ENCODE peak calls at places on chromosomes 4 and X, in six cellular contexts. One of them, this sample, is unnamed.

GRCh38 chrX:26253526-26253925 is 37.6 kb downstream of the MAGEB5 start:
- DNase-seq in fibroblast of pulmonary artery: no peak
- DNase-seq in Peyer's patch: no peak
- DNase-seq in A673: no peak
- DNase-seq in choroid plexus epithelial cell: no peak
- DNase-seq in heart right ventricle: no peak
- DNase-seq in this sample: no peak

GRCh38 chrX:8413279-8413678 is 51.4 kb upstream of the VCX3B start:
- DNase-seq in Peyer's patch: no peak
- DNase-seq in A673: no peak
- DNase-seq in heart right ventricle: no peak
- DNase-seq in fibroblast of pulmonary artery: no peak
- DNase-seq in choroid plexus epithelial cell: no peak
- DNase-seq in this sample: no peak

GRCh38 chr4:140368686-140369085 is 4.8 kb upstream of the SCOC start:
- DNase-seq in heart right ventricle: no peak
- DNase-seq in choroid plexus epithelial cell: no peak
- DNase-seq in fibroblast of pulmonary artery: no peak
- DNase-seq in Peyer's patch: no peak
- DNase-seq in A673: no peak
- DNase-seq in this sample: no peak

GRCh38 chr4:152118108-152118507 is 357.3 kb upstream of the GATB start:
- DNase-seq in heart right ventricle: no peak
- DNase-seq in A673: no peak
- DNase-seq in Peyer's patch: no peak
- DNase-seq in choroid plexus epithelial cell: no peak
- DNase-seq in fibroblast of pulmonary artery: no peak
- DNase-seq in this sample: no peak

GRCh38 chr4:119290598-119290997 is 31.3 kb downstream of the FABP2 start:
- DNase-seq in choroid plexus epithelial cell: no peak
- DNase-seq in A673: no peak
- DNase-seq in heart right ventricle: no peak
- DNase-seq in Peyer's patch: no peak
- DNase-seq in fibroblast of pulmonary artery: no peak
- DNase-seq in this sample: no peak

GRCh38 chrX:69128573-69128972 is 36.7 kb downstream of the PJA1 start:
- DNase-seq in heart right ventricle: peak
- DNase-seq in A673: no peak
- DNase-seq in Peyer's patch: no peak
- DNase-seq in fibroblast of pulmonary artery: peak
- DNase-seq in choroid plexus epithelial cell: peak
- DNase-seq in this sample: no peak

GRCh38 chr4:1517592-1518411 is 111.6 kb upstream of the NKX1-1 start:
- DNase-seq in Peyer's patch: no peak
- DNase-seq in choroid plexus epithelial cell: no peak
- DNase-seq in fibroblast of pulmonary artery: no peak
- DNase-seq in heart right ventricle: no peak
- DNase-seq in A673: no peak
- DNase-seq in this sample: no peak

GRCh38 chr4:13626492-13627184 is 887 bp downstream of the BOD1L1 start:
- DNase-seq in fibroblast of pulmonary artery: peak
- DNase-seq in Peyer's patch: no peak
- DNase-seq in heart right ventricle: no peak
- DNase-seq in choroid plexus epithelial cell: peak
- DNase-seq in A673: no peak
- DNase-seq in this sample: no peak

GRCh38 chr4:77202491-77202890 is 45.5 kb downstream of the CCNG2 start:
- DNase-seq in choroid plexus epithelial cell: no peak
- DNase-seq in Peyer's patch: peak
- DNase-seq in heart right ventricle: no peak
- DNase-seq in fibroblast of pulmonary artery: no peak
- DNase-seq in A673: no peak
- DNase-seq in this sample: no peak

GRCh38 chr4:159227984-159228383 is 125.1 kb downstream of the RAPGEF2 start:
- DNase-seq in fibroblast of pulmonary artery: peak
- DNase-seq in A673: peak
- DNase-seq in heart right ventricle: peak
- DNase-seq in Peyer's patch: peak
- DNase-seq in choroid plexus epithelial cell: peak
- DNase-seq in this sample: no peak

GRCh38 chr4:30765022-30765421 is 44.9 kb downstream of the PCDH7 start:
- DNase-seq in Peyer's patch: no peak
- DNase-seq in fibroblast of pulmonary artery: no peak
- DNase-seq in A673: peak
- DNase-seq in choroid plexus epithelial cell: no peak
- DNase-seq in heart right ventricle: no peak
- DNase-seq in this sample: no peak

GRCh38 chr4:46329118-46329976 is 60.6 kb downstream of the GABRA2 start:
- DNase-seq in Peyer's patch: peak
- DNase-seq in choroid plexus epithelial cell: peak
- DNase-seq in heart right ventricle: peak
- DNase-seq in A673: peak
- DNase-seq in fibroblast of pulmonary artery: peak
- DNase-seq in this sample: no peak

GRCh38 chr4:176443117-176443516 is 123.4 kb downstream of the SPCS3 start:
- DNase-seq in fibroblast of pulmonary artery: peak
- DNase-seq in heart right ventricle: no peak
- DNase-seq in Peyer's patch: no peak
- DNase-seq in A673: no peak
- DNase-seq in choroid plexus epithelial cell: peak
- DNase-seq in this sample: no peak

GRCh38 chr4:128287159-128287870 is at the start of gene PGRMC2:
- DNase-seq in Peyer's patch: peak
- DNase-seq in heart right ventricle: peak
- DNase-seq in choroid plexus epithelial cell: peak
- DNase-seq in A673: no peak
- DNase-seq in fibroblast of pulmonary artery: peak
- DNase-seq in this sample: no peak

GRCh38 chr4:38453253-38453881 is 210.6 kb upstream of the KLF3 start:
- DNase-seq in A673: no peak
- DNase-seq in Peyer's patch: no peak
- DNase-seq in fibroblast of pulmonary artery: no peak
- DNase-seq in choroid plexus epithelial cell: no peak
- DNase-seq in heart right ventricle: no peak
- DNase-seq in this sample: no peak

GRCh38 chr4:119729815-119730643 is 101.4 kb upstream of the PDE5A start:
- DNase-seq in choroid plexus epithelial cell: peak
- DNase-seq in Peyer's patch: peak
- DNase-seq in fibroblast of pulmonary artery: peak
- DNase-seq in heart right ventricle: peak
- DNase-seq in A673: no peak
- DNase-seq in this sample: no peak

GRCh38 chrX:20056704-20057103 is 60.0 kb downstream of the MAP7D2 start:
- DNase-seq in choroid plexus epithelial cell: no peak
- DNase-seq in A673: no peak
- DNase-seq in heart right ventricle: no peak
- DNase-seq in Peyer's patch: no peak
- DNase-seq in fibroblast of pulmonary artery: no peak
- DNase-seq in this sample: no peak

GRCh38 chr4:7295917-7296660 is 103.8 kb downstream of the SORCS2 start:
- DNase-seq in heart right ventricle: peak
- DNase-seq in fibroblast of pulmonary artery: peak
- DNase-seq in Peyer's patch: no peak
- DNase-seq in A673: peak
- DNase-seq in choroid plexus epithelial cell: peak
- DNase-seq in this sample: no peak

GRCh38 chr4:7296661-7297335 is 104.5 kb downstream of the SORCS2 start:
- DNase-seq in A673: no peak
- DNase-seq in choroid plexus epithelial cell: no peak
- DNase-seq in Peyer's patch: no peak
- DNase-seq in fibroblast of pulmonary artery: no peak
- DNase-seq in heart right ventricle: no peak
- DNase-seq in this sample: no peak

GRCh38 chr4:7294176-7294756 is 101.9 kb downstream of the SORCS2 start:
- DNase-seq in heart right ventricle: no peak
- DNase-seq in fibroblast of pulmonary artery: no peak
- DNase-seq in Peyer's patch: no peak
- DNase-seq in A673: no peak
- DNase-seq in choroid plexus epithelial cell: no peak
- DNase-seq in this sample: no peak

GRCh38 chr4:7293703-7294102 is 101.4 kb downstream of the SORCS2 start:
- DNase-seq in heart right ventricle: no peak
- DNase-seq in choroid plexus epithelial cell: no peak
- DNase-seq in Peyer's patch: no peak
- DNase-seq in fibroblast of pulmonary artery: no peak
- DNase-seq in A673: no peak
- DNase-seq in this sample: no peak

DNA sequence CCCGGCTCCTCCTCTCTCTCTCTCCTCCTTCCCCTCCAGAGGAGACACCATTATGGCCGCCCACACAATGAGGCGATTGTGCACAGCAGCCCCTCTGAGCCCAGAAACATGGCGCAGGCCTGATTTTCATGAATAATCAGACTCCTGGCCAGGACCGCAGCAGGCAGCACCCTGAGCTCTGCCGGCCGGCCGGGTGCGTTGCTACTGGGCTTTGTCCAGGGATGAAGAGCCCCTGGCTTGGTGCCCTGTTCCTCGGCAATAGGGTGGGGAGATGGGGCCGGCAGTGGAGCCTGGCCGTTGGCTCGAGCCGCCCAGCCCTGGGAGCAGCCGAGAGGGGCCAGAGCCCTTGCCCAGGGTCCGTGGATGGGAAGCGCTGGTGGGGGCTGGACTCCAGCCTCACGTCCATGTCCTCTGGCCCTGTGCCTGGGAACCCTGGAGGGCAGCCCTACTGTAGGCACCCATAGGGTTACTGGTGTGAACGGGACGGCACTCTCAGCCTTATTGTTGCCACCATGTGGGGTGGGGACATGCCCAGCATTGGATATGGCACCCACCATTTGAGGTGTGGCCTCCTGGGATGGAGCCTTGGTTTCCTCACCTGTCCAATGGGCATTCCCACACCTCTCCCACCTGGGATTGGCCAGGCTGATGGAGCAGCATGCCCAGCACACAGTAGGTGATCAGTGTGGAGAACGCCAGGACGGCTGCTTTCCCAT is 103.0 kb downstream of the SORCS2 start:
- DNase-seq in Peyer's patch: peak
- DNase-seq in heart right ventricle: peak
- DNase-seq in fibroblast of pulmonary artery: peak
- DNase-seq in A673: peak
- DNase-seq in choroid plexus epithelial cell: no peak
- DNase-seq in this sample: no peak
- H3K4me3 ChIP-seq in Peyer's patch: peak
- H3K4me3 ChIP-seq in heart right ventricle: no peak
- H3K4me3 ChIP-seq in fibroblast of pulmonary artery: no peak
- H3K4me3 ChIP-seq in A673: no peak
- H3K4me3 ChIP-seq in choroid plexus epithelial cell: no peak
- H3K4me3 ChIP-seq in this sample: no peak

GRCh38 chr4:138979742-138980141 is 35.8 kb upstream of the NOCT start:
- DNase-seq in heart right ventricle: no peak
- DNase-seq in Peyer's patch: no peak
- DNase-seq in fibroblast of pulmonary artery: no peak
- DNase-seq in A673: no peak
- DNase-seq in choroid plexus epithelial cell: no peak
- DNase-seq in this sample: no peak

GRCh38 chr4:138983690-138984089 is 31.9 kb upstream of the NOCT start:
- DNase-seq in A673: no peak
- DNase-seq in Peyer's patch: no peak
- DNase-seq in heart right ventricle: no peak
- DNase-seq in fibroblast of pulmonary artery: no peak
- DNase-seq in choroid plexus epithelial cell: no peak
- DNase-seq in this sample: no peak

GRCh38 chr4:138982754-138983153 is 32.8 kb upstream of the NOCT start:
- DNase-seq in A673: no peak
- DNase-seq in fibroblast of pulmonary artery: no peak
- DNase-seq in heart right ventricle: no peak
- DNase-seq in choroid plexus epithelial cell: no peak
- DNase-seq in Peyer's patch: no peak
- DNase-seq in this sample: no peak

GRCh38 chr4:138984647-138985046 is 30.9 kb upstream of the NOCT start:
- DNase-seq in fibroblast of pulmonary artery: no peak
- DNase-seq in A673: no peak
- DNase-seq in heart right ventricle: no peak
- DNase-seq in Peyer's patch: no peak
- DNase-seq in choroid plexus epithelial cell: no peak
- DNase-seq in this sample: no peak

GRCh38 chr4:138981930-138982390 is 33.6 kb upstream of the NOCT start:
- DNase-seq in choroid plexus epithelial cell: peak
- DNase-seq in fibroblast of pulmonary artery: peak
- DNase-seq in A673: no peak
- DNase-seq in Peyer's patch: no peak
- DNase-seq in heart right ventricle: peak
- DNase-seq in this sample: no peak
- TF ChIP-seq CTCF in choroid plexus epithelial cell: peak
- TF ChIP-seq CTCF in fibroblast of pulmonary artery: peak
- TF ChIP-seq CTCF in A673: no peak
- TF ChIP-seq CTCF in Peyer's patch: no peak
- TF ChIP-seq CTCF in heart right ventricle: peak
- TF ChIP-seq CTCF in this sample: no peak

DNA sequence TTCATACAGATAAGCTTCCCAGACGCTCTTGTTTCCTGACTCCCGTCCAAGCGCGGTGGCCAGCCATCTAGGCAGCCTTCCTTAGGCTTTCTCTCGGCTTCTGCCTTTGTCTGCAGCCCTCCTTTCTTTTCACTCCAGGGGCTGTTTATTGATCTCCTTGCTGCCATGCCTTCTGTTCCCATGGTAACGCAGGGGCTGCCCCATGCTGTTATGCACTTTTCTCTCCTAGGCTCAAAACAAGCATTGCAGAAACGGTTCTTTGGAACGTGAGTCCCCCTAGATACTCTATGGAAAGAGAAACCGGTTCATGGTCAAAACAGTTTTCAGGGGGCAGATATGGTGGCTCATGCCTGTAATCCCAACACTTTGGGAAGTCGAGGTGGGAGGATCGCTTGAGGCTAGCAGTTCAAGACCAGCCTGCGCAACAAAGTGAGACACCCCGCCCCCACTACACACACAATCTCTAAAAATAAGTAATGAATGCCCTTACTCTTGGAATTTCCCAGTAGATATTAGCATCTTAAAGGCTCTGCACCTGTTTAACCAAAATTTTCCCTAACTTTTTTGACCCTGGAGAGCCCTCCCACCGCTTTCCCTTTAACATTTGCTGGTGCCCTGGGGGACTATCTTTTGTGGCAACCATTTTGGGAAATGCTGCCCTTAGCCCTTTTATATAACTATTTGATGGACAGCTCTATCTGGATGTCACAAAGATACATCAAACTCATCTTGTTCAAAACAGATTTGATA is 53.9 kb upstream of the ZNF157 start:
- DNase-seq in choroid plexus epithelial cell: peak
- DNase-seq in Peyer's patch: no peak
- DNase-seq in A673: peak
- DNase-seq in fibroblast of pulmonary artery: peak
- DNase-seq in heart right ventricle: peak
- DNase-seq in this sample: no peak
- H3K4me3 ChIP-seq in choroid plexus epithelial cell: peak
- H3K4me3 ChIP-seq in Peyer's patch: no peak
- H3K4me3 ChIP-seq in A673: no peak
- H3K4me3 ChIP-seq in fibroblast of pulmonary artery: peak
- H3K4me3 ChIP-seq in heart right ventricle: no peak
- H3K4me3 ChIP-seq in this sample: no peak

GRCh38 chr4:2934813-2935761 is 28.1 kb downstream of the NOP14 start:
- DNase-seq in Peyer's patch: peak
- DNase-seq in fibroblast of pulmonary artery: peak
- DNase-seq in heart right ventricle: peak
- DNase-seq in A673: peak
- DNase-seq in choroid plexus epithelial cell: peak
- DNase-seq in this sample: peak
- TF ChIP-seq CTCF in Peyer's patch: no peak
- TF ChIP-seq CTCF in fibroblast of pulmonary artery: no peak
- TF ChIP-seq CTCF in heart right ventricle: peak
- TF ChIP-seq CTCF in A673: no peak
- TF ChIP-seq CTCF in choroid plexus epithelial cell: peak
- TF ChIP-seq CTCF in this sample: no peak

This sample was measured in GM12864.